ENCODE peak calls at places on chromosomes 11 and 22, in eight cellular contexts. D is left ventricle myocardium inferior; N is psoas muscle; U is naive thymus-derived CD4-positive, alpha-beta T cell; L is esophagus squamous epithelium; K is neural progenitor cell; B is AG04450; Q is caudate nucleus. O is an unnamed sample.
A peak's percentile ranks its signal among the peaks of the same experiment; 100 is the strongest.

GRCh38 chr11:75800728-75801361 is 14.2 kb upstream of the UVRAG start:
- DNase-seq in U (no peak), Q (peak; percentile 24), L (no peak), D (no peak), N (no peak), K (no peak), B (no peak), O (no peak)

GRCh38 chr11:17161515-17161914 is 46.3 kb downstream of the PIK3C2A start:
- DNase-seq in N (no peak), Q (no peak), B (no peak), L (no peak), U (no peak), D (no peak), K (no peak), O (no peak)

GRCh38 chr11:117172678-117173421 is 5.7 kb upstream of the SIDT2 start:
- DNase-seq in N (no peak), K (no peak), B (no peak), L (no peak), D (no peak), Q (no peak), U (no peak), O (no peak)

GRCh38 chr11:78262710-78263109 is 74.0 kb downstream of the USP35 start:
- DNase-seq in Q (no peak), U (no peak), K (no peak), L (no peak), B (no peak), N (no peak), D (no peak), O (no peak)

GRCh38 chr11:67284811-67285540 is 4.1 kb upstream of the ANKRD13D start:
- DNase-seq in D (peak; percentile 18), K (no peak), Q (no peak), L (no peak), U (no peak), B (no peak), N (peak; percentile 61), O (no peak)

GRCh38 chr11:17157773-17158172 is 50.0 kb downstream of the PIK3C2A start:
- DNase-seq in D (no peak), U (no peak), B (no peak), N (no peak), Q (no peak), K (no peak), L (no peak), O (no peak)

GRCh38 chr11:118956847-118957469 is 860 bp downstream of the UPK2 start:
- DNase-seq in K (no peak), L (no peak), N (no peak), B (no peak), U (no peak), Q (no peak), D (no peak), O (no peak)

GRCh38 chr11:125332821-125333220 is 163.2 kb downstream of the FEZ1 start:
- DNase-seq in K (no peak), B (no peak), Q (no peak), U (no peak), D (no peak), L (no peak), N (no peak), O (no peak)

GRCh38 chr11:34860034-34860433 is 56.1 kb downstream of the APIP start:
- DNase-seq in N (peak; percentile 64), D (no peak), K (no peak), Q (no peak), U (no peak), L (no peak), B (no peak), O (no peak)

GRCh38 chr11:65102142-65103095 is 6.4 kb downstream of the VPS51 start:
- DNase-seq in N (no peak), U (no peak), Q (peak; percentile 54), K (no peak), B (no peak), L (no peak), D (no peak), O (peak; percentile 39)

GRCh38 chr22:29212738-29213137 is 7.0 kb downstream of the EMID1 start:
- DNase-seq in N (no peak), K (no peak), Q (no peak), B (no peak), D (no peak), L (no peak), U (no peak), O (no peak)

DNA sequence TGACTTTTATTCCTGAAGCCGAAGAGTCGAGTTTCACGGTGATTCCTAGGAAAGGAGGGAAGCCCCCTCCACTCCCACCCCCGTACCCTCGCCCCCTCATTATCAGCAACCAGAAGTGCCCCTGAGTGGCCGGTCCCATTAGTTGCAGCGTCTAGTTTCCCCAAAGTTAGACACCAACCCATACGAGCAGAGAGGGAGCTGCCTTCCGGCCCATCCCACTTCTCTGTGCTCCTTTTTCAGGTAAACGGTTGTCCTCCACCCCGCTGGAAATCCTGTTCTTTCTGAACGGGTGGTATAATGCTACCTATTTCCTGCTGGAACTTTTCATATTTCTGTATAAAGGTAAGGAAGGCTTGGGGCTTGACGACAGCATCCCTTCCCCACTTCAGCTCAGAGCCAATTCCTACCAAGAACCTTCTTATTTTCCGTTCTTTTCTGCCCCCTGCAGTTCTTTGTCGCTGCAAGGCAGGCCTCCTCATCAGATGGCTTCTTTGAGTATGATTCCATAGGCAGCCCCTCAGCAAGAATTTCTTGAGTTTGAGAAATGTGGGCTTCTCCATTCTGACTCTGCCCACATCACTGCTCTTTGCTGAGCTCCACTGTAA is 706 bp downstream of the TMEM216 start:
- DNase-seq in U (no peak), N (no peak), B (no peak), D (no peak), Q (peak; percentile 32), L (no peak), K (peak; percentile 22), O (peak; percentile 12)
- H3K27ac ChIP-seq in U (peak overlapping the region; percentile 87), N (peak overlapping the region; percentile 89), B (no peak overlapping the region), D (peak overlapping the region; percentile 89), Q (peak overlapping the region; percentile 82), L (peak overlapping the region; percentile 79), K (no peak overlapping the region), O (peak overlapping the region; percentile 75)

DNA sequence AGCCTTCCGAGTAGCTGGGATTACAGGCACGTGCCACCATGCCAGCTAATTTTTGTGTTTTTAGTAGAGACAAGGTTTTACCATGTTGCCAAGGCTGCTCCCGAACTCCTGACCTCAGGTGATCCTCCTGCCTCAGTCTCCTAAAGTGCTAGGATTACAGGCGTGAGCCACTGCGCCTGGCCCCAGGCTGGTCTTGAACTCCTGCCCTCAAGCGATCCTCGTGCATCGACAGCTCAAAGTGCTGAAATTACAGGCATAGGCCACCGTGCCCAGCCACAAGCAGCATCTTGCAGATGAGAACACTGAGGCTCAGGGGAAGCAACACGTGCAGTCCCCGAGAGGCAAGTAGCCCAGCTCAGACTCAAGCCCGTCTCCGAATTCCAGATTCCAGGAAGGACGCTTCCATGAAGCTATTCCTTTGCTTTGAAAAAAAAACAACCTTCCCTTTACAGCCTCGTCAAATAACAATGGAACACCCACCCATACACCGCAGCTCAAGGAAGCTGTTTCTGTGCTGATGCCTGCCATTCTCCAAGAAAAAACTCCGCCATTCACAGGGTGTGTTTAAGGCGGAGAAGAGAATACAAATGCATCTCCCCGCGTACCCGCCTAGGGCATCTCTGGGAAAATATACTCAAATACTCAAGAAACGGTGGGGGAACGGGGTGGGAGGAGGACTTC is 34.5 kb upstream of the PDGFB start:
- DNase-seq in Q (no peak), D (no peak), B (no peak), K (no peak), N (no peak), U (no peak), L (no peak), O (no peak)
- H3K27ac ChIP-seq in Q (no peak overlapping the region), D (peak overlapping the region; percentile 86), B (no peak overlapping the region), K (no peak overlapping the region), N (peak overlapping the region; percentile 75), U (no peak overlapping the region), L (no peak overlapping the region), O (no peak overlapping the region)

GRCh38 chr11:120816711-120817110 is 207.2 kb upstream of the TBCEL start:
- DNase-seq in U (no peak), B (no peak), K (no peak), L (no peak), D (no peak), N (no peak), Q (no peak), O (no peak)
- H3K27ac ChIP-seq in U (no peak overlapping the region), B (no peak overlapping the region), K (no peak overlapping the region), L (no peak overlapping the region), D (no peak overlapping the region), N (no peak overlapping the region), Q (no peak overlapping the region), O (no peak overlapping the region)

DNA sequence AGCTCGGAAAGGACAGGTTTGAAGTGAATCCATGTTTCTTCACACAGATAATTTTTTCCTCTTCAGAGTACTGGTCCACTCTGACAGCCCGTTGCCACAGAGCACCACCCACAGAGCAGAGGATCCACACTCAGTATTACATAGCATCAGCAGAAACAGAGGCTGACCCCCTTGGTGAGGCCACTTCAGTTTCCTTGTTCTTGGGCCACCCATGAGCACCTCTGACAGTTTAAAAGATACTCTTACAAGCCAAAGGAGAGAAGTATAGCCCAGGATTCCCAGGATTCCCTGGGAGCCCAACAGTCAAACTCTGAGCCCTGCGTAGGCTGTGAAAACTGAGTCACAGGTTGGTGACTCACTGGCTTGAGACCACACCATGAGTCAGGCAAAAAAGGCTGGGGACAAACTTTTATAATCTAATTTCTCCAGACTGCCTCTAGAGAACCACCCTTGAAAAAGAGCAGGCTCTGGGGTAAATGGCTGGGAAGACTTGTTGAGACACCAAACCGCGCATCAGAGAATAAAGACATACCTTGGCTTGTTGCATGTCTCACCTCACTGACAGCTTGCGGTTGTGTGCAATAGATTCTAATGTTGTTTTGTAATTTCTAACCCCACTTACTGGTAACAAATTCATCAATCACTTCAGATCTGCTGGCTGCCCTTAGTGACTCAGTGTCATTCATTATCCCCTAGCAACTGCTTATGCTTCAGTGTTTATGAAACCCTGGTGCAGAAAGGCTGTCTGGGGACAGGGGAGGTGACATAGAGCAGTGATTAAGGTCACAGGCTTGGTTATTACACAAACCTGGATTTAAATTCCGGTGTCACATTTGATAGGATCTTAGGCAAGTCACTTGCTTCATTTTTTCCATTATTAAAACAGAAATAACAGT is 56.9 kb upstream of the PRSS23 start:
- DNase-seq in K (no peak), D (no peak), N (peak; percentile 54), U (no peak), B (peak; percentile 91), Q (peak; percentile 16), L (no peak), O (peak; percentile 8)
- H3K27ac ChIP-seq in K (no peak overlapping the region), D (no peak overlapping the region), N (peak overlapping the region; percentile 55), U (no peak overlapping the region), B (peak overlapping the region; percentile 90), Q (peak overlapping the region; percentile 54), L (peak overlapping the region; percentile 78), O (no peak overlapping the region)

GRCh38 chr11:61275191-61275590 is 19.9 kb downstream of the VWCE start:
- DNase-seq in B (no peak), Q (no peak), K (no peak), L (no peak), D (no peak), U (no peak), N (no peak), O (no peak)
- H3K27ac ChIP-seq in B (no peak overlapping the region), Q (no peak overlapping the region), K (no peak overlapping the region), L (no peak overlapping the region), D (no peak overlapping the region), U (no peak overlapping the region), N (no peak overlapping the region), O (no peak overlapping the region)

DNA sequence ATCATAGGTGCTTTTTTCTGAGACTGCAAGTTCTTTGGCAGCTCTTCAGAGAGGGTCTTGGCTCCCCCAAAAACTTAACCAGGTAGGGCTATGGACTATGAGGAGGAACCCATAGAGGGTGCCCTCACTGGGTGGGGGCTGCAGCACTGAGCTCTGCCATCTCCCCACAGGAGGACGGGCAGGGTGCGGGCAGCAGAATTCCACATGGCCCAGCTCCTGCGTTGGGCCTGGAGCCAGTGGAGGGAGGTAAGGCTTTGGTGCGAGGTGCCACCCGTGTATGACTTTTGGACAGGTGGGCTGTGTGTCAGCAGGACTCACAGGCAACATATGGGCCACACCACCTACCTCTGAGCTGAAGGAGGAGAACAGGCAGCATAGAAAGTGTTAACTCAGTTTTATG is 58.4 kb downstream of the PISD start:
- DNase-seq in N (no peak), L (no peak), B (no peak), D (no peak), K (no peak), Q (no peak), U (no peak), O (no peak)
- H3K27ac ChIP-seq in N (no peak overlapping the region), L (no peak overlapping the region), B (peak overlapping the region; percentile 21), D (no peak overlapping the region), K (no peak overlapping the region), Q (peak overlapping the region; percentile 88), U (no peak overlapping the region), O (no peak overlapping the region)